ENCODE peak calls at places on chromosomes 12 and 14, in four cellular contexts. O is omental fat pad, U is cardiac fibroblast, L is HS-27A. B is an unnamed sample.

GRCh38 chr12:45914090-45914489 is 76.3 kb downstream of the SCAF11 start:
- DNase-seq in U (peak; percentile 43), L (peak; percentile 20), O (no peak), B (peak; percentile 62)

GRCh38 chr12:57541717-57542116 is 5.3 kb downstream of the DCTN2 start:
- DNase-seq in O (no peak), L (no peak), U (no peak), B (no peak)

GRCh38 chr12:11884661-11885060 is 186.1 kb upstream of the BCL2L14 start:
- DNase-seq in U (peak; percentile 18), O (no peak), L (no peak), B (no peak)

GRCh38 chr14:22518073-22518472 is 71.0 kb downstream of the DAD1 start:
- DNase-seq in L (no peak), U (no peak), O (no peak), B (no peak)

GRCh38 chr14:99382781-99383456 is 97.7 kb downstream of the SETD3 start:
- DNase-seq in U (no peak), L (no peak), O (no peak), B (no peak)

GRCh38 chr12:59075968-59076367 is 155.7 kb upstream of the LRIG3 start:
- DNase-seq in U (no peak), L (no peak), O (no peak), B (no peak)

GRCh38 chr12:68478516-68479260 is 132.0 kb upstream of the RAP1B start:
- DNase-seq in L (no peak), U (no peak), O (no peak), B (no peak)

GRCh38 chr12:95480230-95480629 is 6.3 kb downstream of the METAP2 start:
- DNase-seq in L (no peak), O (no peak), U (no peak), B (no peak)

GRCh38 chr12:96098631-96099030 is 63.2 kb upstream of the LTA4H start:
- DNase-seq in U (no peak), L (no peak), O (no peak), B (no peak)

GRCh38 chr12:21350975-21351374 is 16.3 kb upstream of the SLCO1A2 start:
- DNase-seq in O (no peak), U (no peak), L (no peak), B (no peak)

GRCh38 chr14:104113631-104114420 is 24.6 kb upstream of the KIF26A start:
- DNase-seq in L (no peak), U (no peak), O (no peak), B (no peak)